ENCODE peak calls at places on chromosomes 3 and 15, in ten cellular contexts. One of them, this sample, is unnamed.
A peak's percentile ranks its signal among the peaks of the same experiment; 100 is the strongest.

GRCh38 chr15:61521961-61522360 is 292.9 kb upstream of the RORA start:
- DNase-seq in CD4-positive, alpha-beta memory T cell: no peak
- DNase-seq in mammary epithelial cell: no peak
- DNase-seq in cardiac muscle cell: no peak
- DNase-seq in A549: no peak
- DNase-seq in lower lobe of right lung: no peak
- DNase-seq in heart left ventricle: no peak
- DNase-seq in OCI-LY7: no peak
- DNase-seq in heart right ventricle: no peak
- DNase-seq in psoas muscle: no peak
- DNase-seq in this sample: no peak

GRCh38 chr3:72102057-72102711 is 317.2 kb upstream of the PROK2 start:
- DNase-seq in heart right ventricle: peak; percentile 16
- DNase-seq in OCI-LY7: peak; percentile 80
- DNase-seq in CD4-positive, alpha-beta memory T cell: no peak
- DNase-seq in psoas muscle: no peak
- DNase-seq in heart left ventricle: no peak
- DNase-seq in cardiac muscle cell: no peak
- DNase-seq in lower lobe of right lung: no peak
- DNase-seq in mammary epithelial cell: no peak
- DNase-seq in A549: no peak
- DNase-seq in this sample: no peak

GRCh38 chr3:158658889-158659288 is 13.6 kb downstream of the LXN start:
- DNase-seq in mammary epithelial cell: no peak
- DNase-seq in CD4-positive, alpha-beta memory T cell: no peak
- DNase-seq in heart left ventricle: no peak
- DNase-seq in psoas muscle: no peak
- DNase-seq in A549: no peak
- DNase-seq in OCI-LY7: no peak
- DNase-seq in lower lobe of right lung: no peak
- DNase-seq in heart right ventricle: no peak
- DNase-seq in cardiac muscle cell: no peak
- DNase-seq in this sample: no peak

GRCh38 chr3:88192631-88193030 is 42.9 kb downstream of the C3orf38 start:
- DNase-seq in OCI-LY7: no peak
- DNase-seq in psoas muscle: no peak
- DNase-seq in cardiac muscle cell: no peak
- DNase-seq in lower lobe of right lung: no peak
- DNase-seq in heart right ventricle: no peak
- DNase-seq in CD4-positive, alpha-beta memory T cell: no peak
- DNase-seq in A549: no peak
- DNase-seq in mammary epithelial cell: no peak
- DNase-seq in heart left ventricle: no peak
- DNase-seq in this sample: no peak

GRCh38 chr3:128906031-128906803 is 26.8 kb downstream of the ACAD9 start:
- DNase-seq in psoas muscle: no peak
- DNase-seq in heart left ventricle: no peak
- DNase-seq in lower lobe of right lung: no peak
- DNase-seq in heart right ventricle: no peak
- DNase-seq in CD4-positive, alpha-beta memory T cell: no peak
- DNase-seq in cardiac muscle cell: no peak
- DNase-seq in OCI-LY7: no peak
- DNase-seq in mammary epithelial cell: no peak
- DNase-seq in A549: no peak
- DNase-seq in this sample: no peak

GRCh38 chr15:68310811-68311463 is 33.4 kb downstream of the FEM1B start:
- DNase-seq in heart right ventricle: no peak
- DNase-seq in OCI-LY7: no peak
- DNase-seq in A549: no peak
- DNase-seq in heart left ventricle: no peak
- DNase-seq in CD4-positive, alpha-beta memory T cell: no peak
- DNase-seq in cardiac muscle cell: no peak
- DNase-seq in mammary epithelial cell: no peak
- DNase-seq in psoas muscle: no peak
- DNase-seq in lower lobe of right lung: no peak
- DNase-seq in this sample: peak; percentile 17

GRCh38 chr3:195078891-195079440 is 192.0 kb downstream of the XXYLT1 start:
- DNase-seq in OCI-LY7: no peak
- DNase-seq in A549: no peak
- DNase-seq in mammary epithelial cell: no peak
- DNase-seq in lower lobe of right lung: peak; percentile 17
- DNase-seq in cardiac muscle cell: no peak
- DNase-seq in psoas muscle: no peak
- DNase-seq in CD4-positive, alpha-beta memory T cell: no peak
- DNase-seq in heart right ventricle: no peak
- DNase-seq in heart left ventricle: no peak
- DNase-seq in this sample: no peak

GRCh38 chr15:44101944-44102343 is 93.1 kb downstream of the FRMD5 start:
- DNase-seq in mammary epithelial cell: peak; percentile 78
- DNase-seq in psoas muscle: no peak
- DNase-seq in A549: peak; percentile 8
- DNase-seq in CD4-positive, alpha-beta memory T cell: no peak
- DNase-seq in OCI-LY7: no peak
- DNase-seq in cardiac muscle cell: peak; percentile 55
- DNase-seq in lower lobe of right lung: no peak
- DNase-seq in heart right ventricle: no peak
- DNase-seq in heart left ventricle: no peak
- DNase-seq in this sample: no peak

GRCh38 chr15:60351066-60351465 is 46.7 kb downstream of the ANXA2 start:
- DNase-seq in heart right ventricle: no peak
- DNase-seq in OCI-LY7: no peak
- DNase-seq in cardiac muscle cell: no peak
- DNase-seq in A549: peak; percentile 28
- DNase-seq in lower lobe of right lung: no peak
- DNase-seq in CD4-positive, alpha-beta memory T cell: no peak
- DNase-seq in psoas muscle: no peak
- DNase-seq in mammary epithelial cell: peak; percentile 20
- DNase-seq in heart left ventricle: no peak
- DNase-seq in this sample: no peak

GRCh38 chr3:23128655-23129054 is 74.5 kb upstream of the UBE2E2 start:
- DNase-seq in OCI-LY7: no peak
- DNase-seq in cardiac muscle cell: no peak
- DNase-seq in mammary epithelial cell: no peak
- DNase-seq in CD4-positive, alpha-beta memory T cell: no peak
- DNase-seq in psoas muscle: no peak
- DNase-seq in heart right ventricle: no peak
- DNase-seq in lower lobe of right lung: no peak
- DNase-seq in heart left ventricle: no peak
- DNase-seq in A549: no peak
- DNase-seq in this sample: no peak

GRCh38 chr3:179108091-179108490 is 36.5 kb upstream of the ZMAT3 start:
- DNase-seq in CD4-positive, alpha-beta memory T cell: no peak
- DNase-seq in lower lobe of right lung: no peak
- DNase-seq in A549: no peak
- DNase-seq in OCI-LY7: no peak
- DNase-seq in psoas muscle: no peak
- DNase-seq in heart right ventricle: no peak
- DNase-seq in cardiac muscle cell: peak; percentile 62
- DNase-seq in heart left ventricle: no peak
- DNase-seq in mammary epithelial cell: peak; percentile 79
- DNase-seq in this sample: no peak

GRCh38 chr3:901953-902778 is 190.7 kb upstream of the CNTN6 start:
- DNase-seq in OCI-LY7: peak; percentile 22
- DNase-seq in cardiac muscle cell: peak; percentile 9
- DNase-seq in lower lobe of right lung: no peak
- DNase-seq in heart right ventricle: no peak
- DNase-seq in A549: peak; percentile 2
- DNase-seq in mammary epithelial cell: peak; percentile 5
- DNase-seq in CD4-positive, alpha-beta memory T cell: no peak
- DNase-seq in heart left ventricle: no peak
- DNase-seq in psoas muscle: no peak
- DNase-seq in this sample: no peak

GRCh38 chr3:108493862-108494261 is 16.5 kb downstream of the MYH15 start:
- DNase-seq in psoas muscle: no peak
- DNase-seq in OCI-LY7: no peak
- DNase-seq in heart left ventricle: no peak
- DNase-seq in lower lobe of right lung: no peak
- DNase-seq in cardiac muscle cell: no peak
- DNase-seq in heart right ventricle: no peak
- DNase-seq in mammary epithelial cell: no peak
- DNase-seq in CD4-positive, alpha-beta memory T cell: no peak
- DNase-seq in A549: peak; percentile 31
- DNase-seq in this sample: no peak

GRCh38 chr3:48565591-48566400 is 2.2 kb upstream of the UCN2 start:
- DNase-seq in mammary epithelial cell: peak; percentile 76
- DNase-seq in OCI-LY7: no peak
- DNase-seq in psoas muscle: no peak
- DNase-seq in lower lobe of right lung: no peak
- DNase-seq in heart left ventricle: no peak
- DNase-seq in A549: peak; percentile 56
- DNase-seq in heart right ventricle: no peak
- DNase-seq in cardiac muscle cell: peak; percentile 69
- DNase-seq in CD4-positive, alpha-beta memory T cell: no peak
- DNase-seq in this sample: no peak
- H3K4me1 ChIP-seq in mammary epithelial cell: peaks cover 61% of the 10 kb centered on the region
- H3K4me1 ChIP-seq in OCI-LY7: peaks cover 4% of the 10 kb centered on the region
- H3K4me1 ChIP-seq in psoas muscle: peaks cover 4% of the 10 kb centered on the region
- H3K4me1 ChIP-seq in lower lobe of right lung: peaks cover 9% of the 10 kb centered on the region
- H3K4me1 ChIP-seq in heart left ventricle: no peaks in the 10 kb centered on the region
- H3K4me1 ChIP-seq in A549: peaks cover 80% of the 10 kb centered on the region
- H3K4me1 ChIP-seq in heart right ventricle: peaks cover 5% of the 10 kb centered on the region
- H3K4me1 ChIP-seq in cardiac muscle cell: peaks cover 9% of the 10 kb centered on the region
- H3K4me1 ChIP-seq in CD4-positive, alpha-beta memory T cell: no peaks in the 10 kb centered on the region
- H3K4me1 ChIP-seq in this sample: peaks cover 12% of the 10 kb centered on the region

GRCh38 chr3:30577788-30578187 is 28.6 kb upstream of the TGFBR2 start:
- DNase-seq in A549: no peak
- DNase-seq in psoas muscle: no peak
- DNase-seq in cardiac muscle cell: no peak
- DNase-seq in mammary epithelial cell: no peak
- DNase-seq in heart left ventricle: no peak
- DNase-seq in OCI-LY7: no peak
- DNase-seq in heart right ventricle: no peak
- DNase-seq in lower lobe of right lung: no peak
- DNase-seq in CD4-positive, alpha-beta memory T cell: no peak
- DNase-seq in this sample: no peak
- H3K27ac ChIP-seq in A549: peak overlapping the region; percentile 83
- H3K27ac ChIP-seq in psoas muscle: no peak overlapping the region
- H3K27ac ChIP-seq in cardiac muscle cell: no peak overlapping the region
- H3K27ac ChIP-seq in mammary epithelial cell: peak overlapping the region; percentile 71
- H3K27ac ChIP-seq in heart left ventricle: no peak overlapping the region
- H3K27ac ChIP-seq in OCI-LY7: no peak overlapping the region
- H3K27ac ChIP-seq in heart right ventricle: no peak overlapping the region
- H3K27ac ChIP-seq in lower lobe of right lung: no peak overlapping the region
- H3K27ac ChIP-seq in CD4-positive, alpha-beta memory T cell: no peak overlapping the region
- H3K27ac ChIP-seq in this sample: no peak overlapping the region

DNA sequence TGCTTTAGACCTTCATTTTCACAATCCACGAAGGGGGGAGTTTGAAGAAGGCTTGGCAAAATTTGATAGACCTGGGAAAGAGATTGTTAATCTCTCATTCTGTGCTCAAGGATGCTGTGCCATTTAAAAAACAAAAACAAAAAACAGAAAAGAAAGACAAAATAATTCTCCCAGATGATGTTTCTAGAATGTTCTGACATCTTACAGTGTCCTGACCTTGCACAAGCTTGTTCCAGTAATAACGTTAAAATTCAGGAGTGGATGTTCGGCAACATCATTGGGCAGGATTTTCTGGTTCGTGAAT is 79.9 kb downstream of the SMAD3 start:
- DNase-seq in heart left ventricle: no peak
- DNase-seq in mammary epithelial cell: no peak
- DNase-seq in cardiac muscle cell: no peak
- DNase-seq in CD4-positive, alpha-beta memory T cell: no peak
- DNase-seq in psoas muscle: no peak
- DNase-seq in A549: no peak
- DNase-seq in lower lobe of right lung: no peak
- DNase-seq in OCI-LY7: no peak
- DNase-seq in heart right ventricle: no peak
- DNase-seq in this sample: no peak
- H3K4me1 ChIP-seq in heart left ventricle: peaks cover 18% of the 10 kb centered on the region
- H3K4me1 ChIP-seq in mammary epithelial cell: peaks cover 72% of the 10 kb centered on the region
- H3K4me1 ChIP-seq in cardiac muscle cell: peaks cover 91% of the 10 kb centered on the region
- H3K4me1 ChIP-seq in CD4-positive, alpha-beta memory T cell: peaks cover 100% of the 10 kb centered on the region
- H3K4me1 ChIP-seq in psoas muscle: peaks cover 99% of the 10 kb centered on the region
- H3K4me1 ChIP-seq in A549: peaks cover 100% of the 10 kb centered on the region
- H3K4me1 ChIP-seq in lower lobe of right lung: peaks cover 86% of the 10 kb centered on the region
- H3K4me1 ChIP-seq in OCI-LY7: peaks cover 60% of the 10 kb centered on the region
- H3K4me1 ChIP-seq in heart right ventricle: peaks cover 62% of the 10 kb centered on the region
- H3K4me1 ChIP-seq in this sample: peaks cover 86% of the 10 kb centered on the region

GRCh38 chr3:122079524-122079923 is 24.4 kb downstream of the CD86 start:
- DNase-seq in heart left ventricle: no peak
- DNase-seq in CD4-positive, alpha-beta memory T cell: no peak
- DNase-seq in heart right ventricle: no peak
- DNase-seq in cardiac muscle cell: no peak
- DNase-seq in mammary epithelial cell: no peak
- DNase-seq in psoas muscle: no peak
- DNase-seq in lower lobe of right lung: no peak
- DNase-seq in A549: no peak
- DNase-seq in OCI-LY7: no peak
- DNase-seq in this sample: no peak

GRCh38 chr3:122080188-122080587 is 25.0 kb downstream of the CD86 start:
- DNase-seq in A549: no peak
- DNase-seq in lower lobe of right lung: no peak
- DNase-seq in psoas muscle: no peak
- DNase-seq in heart right ventricle: no peak
- DNase-seq in CD4-positive, alpha-beta memory T cell: no peak
- DNase-seq in cardiac muscle cell: no peak
- DNase-seq in mammary epithelial cell: no peak
- DNase-seq in heart left ventricle: no peak
- DNase-seq in OCI-LY7: no peak
- DNase-seq in this sample: no peak

GRCh38 chr3:122076414-122077292 is 21.5 kb downstream of the CD86 start:
- DNase-seq in OCI-LY7: peak; percentile 48
- DNase-seq in cardiac muscle cell: no peak
- DNase-seq in lower lobe of right lung: no peak
- DNase-seq in CD4-positive, alpha-beta memory T cell: no peak
- DNase-seq in mammary epithelial cell: no peak
- DNase-seq in psoas muscle: no peak
- DNase-seq in A549: no peak
- DNase-seq in heart left ventricle: no peak
- DNase-seq in heart right ventricle: no peak
- DNase-seq in this sample: no peak

GRCh38 chr3:122077293-122078234 is 22.4 kb downstream of the CD86 start:
- DNase-seq in heart right ventricle: no peak
- DNase-seq in heart left ventricle: no peak
- DNase-seq in cardiac muscle cell: no peak
- DNase-seq in lower lobe of right lung: no peak
- DNase-seq in A549: no peak
- DNase-seq in CD4-positive, alpha-beta memory T cell: no peak
- DNase-seq in OCI-LY7: peak; percentile 80
- DNase-seq in psoas muscle: no peak
- DNase-seq in mammary epithelial cell: no peak
- DNase-seq in this sample: no peak

DNA sequence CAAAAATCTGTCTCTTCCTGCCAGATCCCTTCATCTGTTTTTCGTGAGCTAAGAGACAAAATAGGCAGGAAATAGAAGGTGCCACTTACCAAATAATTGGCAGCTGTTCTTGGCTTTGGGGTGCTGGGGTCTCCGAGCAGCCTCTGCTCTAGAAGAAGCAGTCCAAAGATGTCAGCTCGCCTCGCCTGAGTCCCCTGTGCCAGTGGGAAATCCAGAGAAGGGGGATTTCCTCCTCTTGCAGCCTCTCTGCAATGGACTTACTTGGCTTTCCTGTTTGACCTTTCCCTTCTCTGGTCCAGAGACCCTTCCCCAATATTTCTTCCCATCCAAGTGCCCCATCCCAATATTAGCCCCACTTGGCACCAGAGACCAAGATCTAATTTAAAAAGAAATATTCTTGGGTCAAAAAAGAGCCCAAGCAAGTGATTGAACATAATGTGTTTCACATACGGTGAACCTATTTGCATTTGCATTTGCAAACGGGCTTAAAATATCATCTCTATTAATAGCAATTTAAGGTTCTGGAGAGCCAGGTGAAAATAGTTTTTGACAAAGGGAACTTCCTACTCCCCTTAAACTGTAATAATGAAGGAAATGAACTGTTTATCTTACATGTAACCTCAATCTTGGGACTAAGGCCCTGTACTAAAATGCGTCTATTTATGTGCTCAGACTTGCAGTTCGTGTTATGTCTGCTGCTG is 23.2 kb downstream of the CD86 start:
- DNase-seq in CD4-positive, alpha-beta memory T cell: no peak
- DNase-seq in lower lobe of right lung: no peak
- DNase-seq in cardiac muscle cell: no peak
- DNase-seq in heart left ventricle: no peak
- DNase-seq in OCI-LY7: peak; percentile 56
- DNase-seq in heart right ventricle: no peak
- DNase-seq in mammary epithelial cell: no peak
- DNase-seq in A549: no peak
- DNase-seq in psoas muscle: no peak
- DNase-seq in this sample: no peak
- H3K27ac ChIP-seq in CD4-positive, alpha-beta memory T cell: no peak overlapping the region
- H3K27ac ChIP-seq in lower lobe of right lung: no peak overlapping the region
- H3K27ac ChIP-seq in cardiac muscle cell: no peak overlapping the region
- H3K27ac ChIP-seq in heart left ventricle: no peak overlapping the region
- H3K27ac ChIP-seq in OCI-LY7: peak overlapping the region; percentile 81
- H3K27ac ChIP-seq in heart right ventricle: no peak overlapping the region
- H3K27ac ChIP-seq in mammary epithelial cell: no peak overlapping the region
- H3K27ac ChIP-seq in A549: no peak overlapping the region
- H3K27ac ChIP-seq in psoas muscle: no peak overlapping the region
- H3K27ac ChIP-seq in this sample: no peak overlapping the region